ENCODE peak calls at places on chromosomes 16 and 17, in four cellular contexts. R, X, M and Y are unnamed samples.

GRCh38 chr17:47188266-47188665 is 829 bp downstream of the CDC27 start:
- DNase-seq in M (peak; percentile 25), R (peak; percentile 42), X (no peak), Y (no peak)

GRCh38 chr17:79092567-79092966 is 17.9 kb downstream of the ENGASE start:
- DNase-seq in R (no peak), M (no peak), X (no peak), Y (no peak)

GRCh38 chr16:54847207-54847606 is 83.5 kb upstream of the IRX5 start:
- DNase-seq in M (no peak), R (no peak), X (no peak), Y (no peak)

GRCh38 chr16:48366165-48367093 is 18.8 kb downstream of the SIAH1 start:
- DNase-seq in R (peak; percentile 46), X (no peak), M (peak; percentile 35), Y (peak; percentile 64)

GRCh38 chr16:71515026-71515425 is 11.2 kb upstream of the CHST4 start:
- DNase-seq in X (no peak), R (no peak), M (no peak), Y (peak; percentile 51)

GRCh38 chr17:9587969-9588656 is 11.7 kb downstream of the CFAP52 start:
- DNase-seq in M (no peak), X (no peak), R (no peak), Y (no peak)

GRCh38 chr16:69922200-69922599 is 28.9 kb upstream of the CLEC18A start:
- DNase-seq in R (no peak), M (no peak), X (no peak), Y (no peak)

GRCh38 chr17:40432864-40433528 is 10.3 kb upstream of the IGFBP4 start:
- DNase-seq in R (peak; percentile 69), M (peak; percentile 33), X (no peak), Y (peak; percentile 43)

GRCh38 chr17:19590912-19591551 is 57.4 kb downstream of the SLC47A1 start:
- DNase-seq in M (no peak), X (peak; percentile 22), R (peak; percentile 38), Y (no peak)

GRCh38 chr17:46045639-46046038 is 46.6 kb downstream of the STH start:
- DNase-seq in M (no peak), R (no peak), X (no peak), Y (no peak)

GRCh38 chr16:3467920-3468319 is 24.4 kb downstream of the NAA60 start:
- DNase-seq in M (no peak), R (no peak), X (no peak), Y (no peak)

GRCh38 chr17:2025622-2026309 is 632 bp upstream of the RTN4RL1 start:
- DNase-seq in M (peak; percentile 54), X (peak; percentile 86), R (peak; percentile 93), Y (peak; percentile 81)

GRCh38 chr17:7022791-7023571 is at the start of gene BCL6B:
- DNase-seq in M (no peak), X (peak; percentile 84), R (no peak), Y (no peak)

GRCh38 chr17:14775761-14776492 is 475.0 kb downstream of the HS3ST3B1 start:
- DNase-seq in X (no peak), M (no peak), R (no peak), Y (no peak)

GRCh38 chr16:23917621-23918020 is 81.8 kb downstream of the PRKCB start:
- DNase-seq in M (no peak), R (no peak), X (no peak), Y (no peak)

GRCh38 chr16:24689128-24689527 is 40.3 kb upstream of the TNRC6A start:
- DNase-seq in M (peak; percentile 42), R (peak; percentile 64), X (no peak), Y (no peak)

GRCh38 chr16:69266334-69267063 is 44.7 kb upstream of the VPS4A start:
- DNase-seq in X (no peak), M (no peak), R (no peak), Y (no peak)

GRCh38 chr17:57045868-57046671 is 39.0 kb upstream of the AKAP1 start:
- DNase-seq in R (peak; percentile 52), M (no peak), X (peak; percentile 87), Y (peak; percentile 52)

GRCh38 chr16:50600582-50601283 is 52.5 kb downstream of the NKD1 start:
- DNase-seq in X (no peak), R (no peak), M (no peak), Y (no peak)

GRCh38 chr16:29993903-29994612 is 1.4 kb downstream of the HIRIP3 start:
- DNase-seq in R (no peak), X (no peak), M (no peak), Y (no peak)

GRCh38 chr16:86985656-86986030 is 331.5 kb downstream of the C16orf95 start:
- DNase-seq in M (no peak), X (peak; percentile 52), R (no peak), Y (no peak)

GRCh38 chr16:80824623-80825364 is 20.4 kb upstream of the CDYL2 start:
- DNase-seq in M (peak; percentile 46), R (peak; percentile 38), X (no peak), Y (peak; percentile 24)

GRCh38 chr16:27947696-27948095 is 115.8 kb downstream of the GSG1L start:
- DNase-seq in R (no peak), M (no peak), X (no peak), Y (no peak)

GRCh38 chr17:623121-623520 is 91.5 kb downstream of the VPS53 start:
- DNase-seq in R (no peak), X (no peak), M (no peak), Y (no peak)

GRCh38 chr17:65552214-65552613 is 9.2 kb downstream of the AXIN2 start:
- DNase-seq in M (no peak), X (no peak), R (no peak), Y (peak; percentile 61)

GRCh38 chr17:72711531-72712310 is 380.8 kb downstream of the SLC39A11 start:
- DNase-seq in R (no peak), M (no peak), X (no peak), Y (no peak)

GRCh38 chr16:55949518-55949917 is 74.3 kb upstream of the CES5A start:
- DNase-seq in X (no peak), M (no peak), R (no peak), Y (no peak)

GRCh38 chr17:50953831-50954601 is 87.9 kb upstream of the TOB1 start:
- DNase-seq in X (no peak), M (peak; percentile 22), R (peak; percentile 84), Y (peak; percentile 43)
- TF ChIP-seq EP300 in X (no peak), M (no peak), R (no peak), Y (no peak)

GRCh38 chr16:13883266-13883665 is 36.7 kb upstream of the ERCC4 start:
- DNase-seq in R (no peak), M (no peak), X (no peak), Y (no peak)

GRCh38 chr16:13883881-13884280 is 36.1 kb upstream of the ERCC4 start:
- DNase-seq in R (no peak), X (no peak), M (no peak), Y (no peak)

DNA sequence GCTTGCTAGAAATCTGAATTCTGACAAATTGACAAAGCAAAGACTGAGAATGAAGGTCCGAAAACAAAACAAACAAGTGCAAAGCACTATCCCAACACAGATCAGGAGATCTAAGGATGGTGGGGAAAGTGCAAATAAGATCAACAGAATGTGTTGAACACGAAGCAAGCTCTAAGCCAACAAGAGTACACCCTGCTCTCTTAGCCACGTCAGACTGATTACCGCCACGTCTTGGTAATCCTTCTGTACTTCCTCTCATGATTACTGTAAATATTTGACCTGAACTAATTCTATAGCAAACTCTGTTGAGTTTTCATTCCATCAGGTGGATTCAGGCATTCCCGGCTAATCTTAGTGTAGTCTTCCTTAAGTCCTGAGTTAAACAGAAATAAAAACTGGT is 34.3 kb upstream of the ERCC4 start:
- DNase-seq in X (no peak), M (no peak), R (no peak), Y (no peak)
- TF ChIP-seq EP300 in X (no peak), M (no peak), R (no peak), Y (no peak)

GRCh38 chr17:38733315-38734234 is 3.4 kb downstream of the CISD3 start:
- DNase-seq in X (no peak), R (no peak), M (no peak), Y (no peak)
- TF ChIP-seq EP300 in X (no peak), R (no peak), M (no peak), Y (no peak)

DNA sequence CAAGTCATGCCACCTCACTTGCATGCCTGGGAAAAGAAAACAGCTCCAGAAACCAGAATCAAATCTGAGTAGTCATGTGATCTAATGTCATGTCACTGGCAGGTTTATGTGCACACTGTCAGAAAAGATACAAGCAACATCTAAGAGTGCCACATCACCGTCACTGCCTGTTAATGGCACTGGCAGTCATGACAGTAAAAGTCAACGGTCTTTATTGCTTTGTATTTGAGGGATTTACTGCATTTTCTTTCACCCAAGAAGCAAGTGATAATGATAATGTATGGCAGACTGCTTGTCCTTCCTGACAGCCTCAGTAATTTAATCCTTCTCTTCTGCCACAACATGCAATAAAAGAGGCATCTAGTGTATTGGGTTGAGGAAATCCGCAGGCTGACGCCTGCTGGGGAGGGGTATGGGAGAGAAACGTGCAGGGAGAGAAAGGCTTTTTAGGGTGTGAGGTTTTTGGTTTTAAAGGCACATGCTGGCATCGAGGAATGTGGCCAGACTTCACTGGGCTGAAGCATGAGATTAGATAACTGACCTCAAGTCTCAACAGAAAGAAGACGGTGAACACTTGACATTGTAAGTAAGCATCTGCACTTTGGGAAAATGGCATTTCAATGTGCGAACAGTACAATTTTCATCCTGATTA is 92.4 kb downstream of the RPGRIP1L start:
- DNase-seq in R (no peak), X (no peak), M (no peak), Y (no peak)
- TF ChIP-seq EP300 in R (no peak), X (no peak), M (no peak), Y (no peak)

GRCh38 chr16:57264950-57265371 is 19.5 kb downstream of the PLLP start:
- DNase-seq in X (peak; percentile 81), M (no peak), R (peak; percentile 4), Y (peak; percentile 72)

GRCh38 chr16:57264381-57264780 is 19.3 kb downstream of the ARL2BP start:
- DNase-seq in R (no peak), M (no peak), X (no peak), Y (no peak)

GRCh38 chr16:57266531-57267268 is 17.8 kb downstream of the PLLP start:
- DNase-seq in M (peak; percentile 32), R (peak; percentile 46), X (no peak), Y (no peak)

GRCh38 chr16:57263585-57264351 is 18.7 kb downstream of the ARL2BP start:
- DNase-seq in R (peak; percentile 26), M (no peak), X (peak; percentile 43), Y (no peak)

DNA sequence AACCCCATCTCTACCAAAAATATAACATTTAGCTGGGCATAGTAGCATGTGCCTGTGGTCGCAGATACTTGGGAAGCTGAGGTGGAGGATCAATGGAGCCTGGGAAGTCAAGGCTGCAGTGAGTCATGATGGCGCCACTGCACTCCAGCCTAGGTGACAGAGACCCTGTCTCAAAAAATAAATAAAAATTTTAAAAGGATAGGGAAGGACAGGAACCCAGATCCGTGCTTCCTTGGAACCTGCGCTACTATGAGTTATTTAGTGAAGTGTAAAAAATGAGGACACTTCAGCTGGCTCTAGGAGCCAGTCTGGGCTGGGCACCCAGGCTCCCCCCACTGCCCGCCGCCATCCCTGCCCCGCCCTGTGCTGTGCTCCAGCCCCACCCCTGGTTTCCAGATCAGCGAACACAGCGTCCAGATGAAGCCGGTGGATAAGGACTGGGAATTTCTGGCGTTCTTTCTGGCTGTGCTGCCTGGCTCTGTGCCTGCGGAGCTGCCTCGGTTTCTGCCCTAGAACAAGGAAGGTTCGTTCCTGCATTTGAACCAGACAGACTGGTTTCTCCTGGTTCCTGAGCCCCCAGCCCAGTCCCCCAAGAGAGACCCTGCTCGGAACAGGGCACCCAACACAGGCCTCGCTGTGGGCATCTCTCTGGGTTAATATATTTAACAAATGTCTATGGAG is 18.5 kb downstream of the PLLP start:
- DNase-seq in X (peak; percentile 90), M (peak; percentile 74), R (peak; percentile 91), Y (peak; percentile 82)
- TF ChIP-seq EP300 in X (peak; percentile 84), M (no peak), R (no peak), Y (no peak)